ENCODE peak calls at places on chromosomes 16 and 17, in six cellular contexts. X is hepatocyte, E is endothelial cell, Y is mammary epithelial cell, D is neural progenitor cell, R is stomach. V is an unnamed sample.

GRCh38 chr16:56576585-56577299 is 11.9 kb downstream of the MT4 start:
- DNase-seq in Y (peak), E (peak), D (peak), X (peak), R (peak), V (peak)

GRCh38 chr17:56593073-56593740 is at the start of gene NOG:
- DNase-seq in Y (peak), X (peak), D (peak), R (no peak), E (peak), V (peak)

GRCh38 chr16:69839240-69839688 is 77.1 kb downstream of the WWP2 start:
- DNase-seq in R (no peak), E (no peak), Y (no peak), D (no peak), X (no peak), V (no peak)

GRCh38 chr17:47251421-47251940 is 2.1 kb upstream of the ITGB3 start:
- DNase-seq in X (no peak), R (no peak), D (no peak), Y (no peak), E (no peak), V (no peak)

GRCh38 chr16:72043539-72043938 is 10.8 kb upstream of the HP start:
- DNase-seq in Y (no peak), D (no peak), X (no peak), R (no peak), E (no peak), V (no peak)

GRCh38 chr16:88437367-88437964 is 15.6 kb upstream of the ZFPM1 start:
- DNase-seq in D (peak), E (peak), Y (peak), X (peak), R (peak), V (peak)

GRCh38 chr16:70795513-70795912 is 5.4 kb downstream of the VAC14 start:
- DNase-seq in R (no peak), Y (no peak), D (no peak), X (no peak), E (no peak), V (no peak)

GRCh38 chr17:30378191-30378796 is 433 bp upstream of the CPD start:
- DNase-seq in Y (no peak), R (peak), E (peak), X (peak), D (peak), V (no peak)

GRCh38 chr17:71633391-71633849 is 487.4 kb upstream of the SOX9 start:
- DNase-seq in R (no peak), X (peak), E (no peak), Y (peak), D (no peak), V (peak)

GRCh38 chr17:42674755-42675347 is 1.9 kb downstream of the PLEKHH3 start:
- DNase-seq in E (no peak), X (no peak), D (peak), Y (no peak), R (peak), V (peak)

GRCh38 chr17:6327007-6327406 is 107.9 kb downstream of the AIPL1 start:
- DNase-seq in R (no peak), E (peak), X (no peak), Y (no peak), D (peak), V (no peak)

GRCh38 chr17:58262149-58262548 is 18.6 kb downstream of the MPO start:
- DNase-seq in D (no peak), X (no peak), E (no peak), R (no peak), Y (no peak), V (no peak)

GRCh38 chr17:30824002-30824355 is 513 bp downstream of the CRLF3 start:
- DNase-seq in D (no peak), Y (peak), R (no peak), X (peak), E (peak), V (peak)

GRCh38 chr16:63447121-63447520 is 1410.9 kb upstream of the CDH8 start:
- DNase-seq in E (no peak), R (no peak), Y (no peak), X (no peak), D (peak), V (no peak)

GRCh38 chr16:49827806-49828428 is 28.0 kb downstream of the ZNF423 start:
- DNase-seq in X (no peak), D (no peak), E (no peak), R (no peak), Y (no peak), V (no peak)

DNA sequence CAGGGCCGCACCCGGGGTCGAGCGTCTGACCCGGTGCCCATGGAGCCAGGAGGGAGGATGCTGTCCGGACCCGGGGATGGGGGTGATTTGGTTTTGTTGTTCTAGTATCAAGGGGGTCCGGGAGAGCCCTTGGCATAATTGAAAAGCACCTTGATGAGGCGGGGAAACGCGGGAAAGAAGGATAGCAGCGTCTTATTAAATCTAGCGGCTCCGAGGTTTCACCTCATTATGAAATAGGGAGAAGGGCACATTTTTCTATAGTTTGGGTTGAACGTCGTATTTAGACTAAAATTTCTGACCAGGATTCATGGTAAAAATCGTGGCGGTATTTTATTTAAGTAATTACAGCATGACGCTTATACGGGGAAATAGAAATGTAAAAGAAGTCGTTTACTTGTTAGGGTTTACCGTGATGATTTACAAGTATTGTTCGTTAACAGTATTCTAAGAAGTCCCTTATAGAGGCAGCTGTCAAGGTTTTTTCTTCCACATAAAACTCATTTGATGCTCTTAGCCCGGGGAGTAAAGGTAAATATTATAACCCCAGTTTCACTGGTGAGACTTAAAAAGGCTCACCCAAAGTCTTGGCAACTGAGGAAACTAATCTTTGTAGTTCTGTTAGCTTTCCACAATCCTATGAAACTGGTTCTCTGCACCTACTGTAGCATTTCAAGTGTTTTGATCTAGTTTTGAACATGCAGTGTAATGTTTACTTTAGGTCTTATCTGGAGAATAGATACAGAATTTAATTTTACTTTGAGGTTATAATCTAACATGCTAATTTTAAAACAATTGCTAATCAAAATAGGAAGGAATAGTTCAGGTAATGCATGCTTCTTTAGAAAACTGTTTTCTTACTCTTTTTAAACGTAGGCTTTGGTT is 762 bp downstream of the LUC7L3 start:
- DNase-seq in Y (no peak), E (no peak), D (no peak), X (no peak), R (no peak), V (peak)
- TF ChIP-seq CTCF in Y (no peak), E (no peak), D (no peak), X (no peak), R (no peak), V (no peak)

DNA sequence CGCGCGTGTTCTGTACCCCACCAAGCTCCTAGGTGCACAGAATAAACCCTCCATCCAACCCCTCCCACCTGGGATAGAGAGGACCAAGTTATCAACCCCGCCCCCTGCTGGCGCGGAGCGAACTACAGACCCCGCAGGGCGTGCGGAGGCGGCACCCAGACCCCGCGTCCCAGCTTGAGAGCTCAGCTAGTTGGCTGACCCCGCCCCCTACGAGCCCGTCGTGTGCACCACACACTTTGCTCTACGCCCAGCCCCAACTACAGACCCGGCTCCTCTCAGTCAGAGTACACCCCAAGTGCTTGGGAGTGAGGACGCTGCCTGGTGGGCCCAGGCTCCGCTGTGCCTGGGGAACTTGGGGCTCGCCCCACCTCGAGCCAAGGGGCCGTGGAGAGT is 1.5 kb downstream of the GRIN2A start:
- DNase-seq in R (no peak), Y (no peak), D (peak), X (peak), E (peak), V (no peak)
- TF ChIP-seq CTCF in R (no peak), Y (no peak), D (peak), X (peak), E (peak), V (no peak)

DNA sequence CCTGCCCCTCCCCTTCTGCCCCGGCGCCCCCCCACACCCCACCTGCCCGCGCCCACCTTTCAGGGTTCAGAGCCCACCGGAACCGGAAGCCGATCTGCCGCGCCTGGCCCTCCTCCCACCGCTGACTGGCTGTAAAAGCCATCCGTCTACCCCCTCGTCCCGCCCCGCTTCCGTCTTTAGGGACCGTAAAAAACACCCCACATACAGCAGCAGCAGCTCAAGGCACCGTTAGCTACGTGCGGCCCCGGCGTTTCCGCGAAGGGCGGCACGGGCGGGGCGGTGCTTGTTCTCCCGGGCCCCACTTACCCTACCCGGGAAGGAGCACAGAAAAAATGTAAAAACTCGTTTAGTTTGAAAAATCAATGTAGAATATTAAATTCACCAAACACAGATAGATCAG is at the start of gene MRPL28:
- DNase-seq in Y (peak), X (peak), R (peak), D (peak), E (peak), V (peak)
- TF ChIP-seq CTCF in Y (no peak), X (no peak), R (no peak), D (no peak), E (no peak), V (no peak)

GRCh38 chr17:1485748-1486376 is 6.6 kb downstream of the MYO1C start:
- DNase-seq in D (peak), R (peak), E (peak), X (peak), Y (peak), V (peak)

GRCh38 chr17:1482686-1483445 is 9.6 kb downstream of the MYO1C start:
- DNase-seq in Y (no peak), R (no peak), D (no peak), X (no peak), E (no peak), V (no peak)

GRCh38 chr17:1484060-1484535 is 8.4 kb downstream of the MYO1C start:
- DNase-seq in Y (no peak), R (no peak), E (no peak), D (no peak), X (no peak), V (no peak)

GRCh38 chr17:1485311-1485747 is 7.2 kb downstream of the MYO1C start:
- DNase-seq in E (peak), R (peak), D (peak), Y (no peak), X (peak), V (no peak)

GRCh38 chr17:1484586-1485310 is 7.7 kb downstream of the MYO1C start:
- DNase-seq in Y (peak), R (peak), E (peak), X (peak), D (peak), V (no peak)
- TF ChIP-seq CTCF in Y (no peak), R (no peak), E (peak), X (no peak), D (peak), V (no peak)

GRCh38 chr17:38871992-38872605 is 2.2 kb downstream of the LASP1 start:
- DNase-seq in D (no peak), R (no peak), Y (no peak), E (no peak), X (no peak), V (no peak)

GRCh38 chr17:38869647-38870258 is at the start of gene LASP1:
- DNase-seq in R (peak), D (peak), E (peak), X (peak), Y (peak), V (peak)

GRCh38 chr17:38872671-38873385 is 3.0 kb downstream of the LASP1 start:
- DNase-seq in R (peak), Y (no peak), D (no peak), E (no peak), X (peak), V (no peak)

GRCh38 chr17:38870259-38871165 is 654 bp downstream of the LASP1 start:
- DNase-seq in X (peak), D (peak), Y (peak), R (peak), E (peak), V (peak)

DNA sequence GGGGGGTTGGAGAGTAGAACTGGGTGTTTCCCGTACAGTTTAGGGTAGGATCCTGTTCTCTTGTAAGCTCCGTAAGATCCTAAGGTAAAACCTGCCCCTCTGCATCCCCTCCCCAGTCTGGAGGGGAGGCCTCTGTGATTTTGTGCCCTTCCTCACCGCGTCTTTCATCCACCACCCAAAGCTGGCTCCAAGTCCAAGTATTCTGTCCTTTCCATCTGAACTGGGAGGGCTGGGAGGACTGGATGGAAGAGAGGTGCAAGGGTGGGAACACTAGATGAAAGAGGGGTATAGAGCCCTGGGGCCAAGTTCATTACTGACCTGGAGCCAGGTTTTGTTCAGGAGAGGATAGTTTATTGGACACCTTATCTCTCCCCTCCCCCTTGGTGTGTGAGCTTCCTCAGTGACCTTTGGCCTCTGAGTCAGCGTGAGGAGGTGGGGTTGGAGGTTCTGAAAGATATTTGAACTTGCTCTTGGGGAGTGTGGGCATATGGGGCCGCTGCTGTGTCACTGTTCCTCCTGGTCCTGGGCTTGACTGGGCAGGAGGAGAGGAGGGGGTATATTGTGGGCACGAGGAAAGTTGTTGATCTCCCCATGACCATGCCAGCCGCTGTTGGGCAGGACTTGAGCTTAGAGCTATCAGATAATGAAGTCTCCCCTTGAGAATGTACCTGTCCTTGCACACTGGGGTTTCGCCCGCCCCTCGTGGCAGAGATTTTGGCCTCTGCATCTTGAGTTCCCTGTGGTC is 1.6 kb downstream of the LASP1 start:
- DNase-seq in D (peak), R (peak), E (no peak), X (peak), Y (peak), V (peak)
- TF ChIP-seq CTCF in D (no peak), R (no peak), E (no peak), X (peak), Y (no peak), V (no peak)

DNA sequence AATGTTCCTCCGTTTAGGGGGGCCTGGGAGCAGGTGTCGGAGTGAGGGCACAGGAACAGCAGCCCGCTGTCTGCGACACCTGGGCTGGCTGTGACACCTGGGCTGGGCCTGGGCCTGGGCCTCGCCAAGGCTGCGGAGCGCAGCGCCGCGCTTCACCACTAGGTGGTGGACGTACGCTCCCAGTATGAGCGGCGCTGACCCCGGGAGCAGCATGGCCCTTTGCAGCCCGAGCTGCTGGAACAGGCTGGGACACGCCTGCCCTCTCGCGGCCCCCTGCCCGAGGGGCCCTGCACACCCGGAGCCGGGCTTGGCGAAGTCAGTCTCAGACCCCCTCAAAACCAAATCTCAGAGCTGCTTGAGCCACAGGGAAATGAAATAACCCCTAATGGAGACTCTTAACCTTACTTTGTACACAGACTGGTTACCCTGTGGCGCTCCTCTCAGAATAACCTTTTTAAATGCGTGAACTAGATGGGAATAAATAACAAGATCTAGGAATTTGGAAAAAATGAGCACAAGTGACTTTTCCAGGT is 38.6 kb upstream of the FA2H start:
- DNase-seq in R (peak), E (peak), X (peak), Y (peak), D (peak), V (peak)
- TF ChIP-seq CTCF in R (peak), E (peak), X (peak), Y (peak), D (peak), V (peak)

DNA sequence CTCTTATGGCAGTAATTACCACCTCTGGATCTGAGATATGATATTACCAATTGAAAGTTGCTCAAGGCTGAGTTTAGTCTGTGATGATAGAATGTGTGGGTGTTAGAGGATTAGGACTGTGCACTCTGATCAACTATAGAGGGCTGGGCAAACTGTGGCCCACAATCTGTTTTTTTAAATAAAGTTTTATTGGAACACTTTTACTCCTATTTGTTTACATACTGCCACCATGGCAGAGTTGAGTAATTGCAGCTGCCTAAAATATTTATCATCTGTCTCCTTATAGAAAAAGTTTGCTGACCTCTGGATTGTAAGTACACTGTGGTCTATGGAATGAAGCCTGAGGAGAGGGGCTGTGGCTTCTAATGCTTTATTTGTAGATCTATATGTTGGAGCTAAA is 71.5 kb upstream of the N4BP1 start:
- DNase-seq in X (no peak), E (no peak), R (no peak), D (no peak), Y (no peak), V (no peak)
- TF ChIP-seq CTCF in X (no peak), E (peak), R (no peak), D (no peak), Y (no peak), V (no peak)